ENCODE peak calls at places on chromosomes 1 and 21, in five cellular contexts. L is T-cell, K is Daoy, W is hypothalamus, V is EH. S is an unnamed sample.

GRCh38 chr1:115710859-115711624 is 57.5 kb downstream of the CASQ2 start:
- DNase-seq in L (no peak), K (no peak), W (no peak), V (peak), S (no peak)

GRCh38 chr1:234781241-234782056 is 171.5 kb upstream of the IRF2BP2 start:
- DNase-seq in L (no peak), K (no peak), W (no peak), V (peak), S (no peak)

GRCh38 chr1:222167111-222167510 is 380.8 kb downstream of the HHIPL2 start:
- DNase-seq in L (no peak), K (peak), W (no peak), V (peak), S (peak)

GRCh38 chr1:111227875-111228747 is 598 bp downstream of the CHI3L2 start:
- DNase-seq in L (no peak), K (peak), W (no peak), V (peak), S (peak)

GRCh38 chr1:170481000-170481399 is 51.0 kb upstream of the GORAB start:
- DNase-seq in L (no peak), K (no peak), W (no peak), V (no peak), S (no peak)

GRCh38 chr1:160032165-160032827 is 506 bp upstream of the PIGM start:
- DNase-seq in L (no peak), K (peak), W (no peak), V (peak), S (no peak)

GRCh38 chr1:11364170-11364569 is 91.2 kb downstream of the UBIAD1 start:
- DNase-seq in L (no peak), K (no peak), W (no peak), V (no peak), S (no peak)

GRCh38 chr1:12057382-12057781 is 5.7 kb upstream of the TNFRSF8 start:
- DNase-seq in L (no peak), K (peak), W (no peak), V (no peak), S (no peak)

GRCh38 chr1:223738465-223739365 is 26.4 kb downstream of the CAPN2 start:
- DNase-seq in L (no peak), K (no peak), W (no peak), V (peak), S (no peak)

GRCh38 chr1:232260861-232261260 is 369.1 kb downstream of the SIPA1L2 start:
- DNase-seq in L (no peak), K (no peak), W (no peak), V (no peak), S (no peak)

GRCh38 chr1:18066576-18066975 is 41.0 kb upstream of the IGSF21 start:
- DNase-seq in L (no peak), K (peak), W (no peak), V (no peak), S (no peak)

GRCh38 chr1:222334026-222334680 is 213.8 kb downstream of the HHIPL2 start:
- DNase-seq in L (no peak), K (peak), W (no peak), V (peak), S (peak)

GRCh38 chr1:21468597-21468996 is 28.7 kb downstream of the NBPF3 start:
- DNase-seq in L (peak), K (peak), W (no peak), V (peak), S (no peak)

GRCh38 chr1:218242171-218242570 is 42.9 kb upstream of the RRP15 start:
- DNase-seq in L (no peak), K (peak), W (no peak), V (no peak), S (peak)

GRCh38 chr1:64080947-64081562 is 122.4 kb upstream of the UBE2U start:
- DNase-seq in L (no peak), K (peak), W (no peak), V (peak), S (no peak)

GRCh38 chr21:32468567-32469175 is 56.2 kb downstream of the EVA1C start:
- DNase-seq in L (no peak), K (no peak), W (no peak), V (no peak), S (no peak)

GRCh38 chr1:58412071-58412580 is 134.4 kb downstream of the OMA1 start:
- DNase-seq in L (no peak), K (peak), W (no peak), V (peak), S (peak)

GRCh38 chr1:15008783-15009709 is 144.5 kb upstream of the TMEM51 start:
- DNase-seq in L (no peak), K (no peak), W (no peak), V (peak), S (peak)

GRCh38 chr1:161081519-161081918 is 7.8 kb downstream of the NECTIN4 start:
- DNase-seq in L (no peak), K (no peak), W (no peak), V (no peak), S (no peak)

GRCh38 chr1:201928266-201928665 is 18.1 kb downstream of the LMOD1 start:
- DNase-seq in L (no peak), K (no peak), W (no peak), V (no peak), S (no peak)

GRCh38 chr21:36478207-36478701 is 1.7 kb downstream of the CLDN14 start:
- DNase-seq in L (no peak), K (peak), W (no peak), V (peak), S (peak)

GRCh38 chr1:212500986-212501385 is 68.3 kb downstream of the NENF start:
- DNase-seq in L (no peak), K (no peak), W (no peak), V (no peak), S (no peak)

GRCh38 chr21:44428281-44428942 is 26.9 kb upstream of the LRRC3 start:
- DNase-seq in L (peak), K (peak), W (no peak), V (no peak), S (no peak)

GRCh38 chr1:218374401-218374848 is 29.3 kb downstream of the TGFB2 start:
- DNase-seq in L (no peak), K (peak), W (no peak), V (peak), S (no peak)

GRCh38 chr1:54984126-54984842 is 3.9 kb downstream of the TMEM61 start:
- DNase-seq in L (no peak), K (no peak), W (no peak), V (no peak), S (no peak)

GRCh38 chr1:179807691-179808485 is 64.8 kb downstream of the FAM163A start:
- DNase-seq in L (no peak), K (peak), W (no peak), V (peak), S (peak)

GRCh38 chr1:117952386-117952785 is 22.8 kb downstream of the WDR3 start:
- DNase-seq in L (no peak), K (no peak), W (no peak), V (no peak), S (no peak)

GRCh38 chr1:147625274-147625986 is 44.9 kb downstream of the ACP6 start:
- DNase-seq in L (no peak), K (no peak), W (no peak), V (no peak), S (no peak)

GRCh38 chr1:28297826-28298225 is 31.0 kb upstream of the MED18 start:
- DNase-seq in L (no peak), K (no peak), W (no peak), V (no peak), S (no peak)

GRCh38 chr1:91783423-91784162 is 102.4 kb downstream of the TGFBR3 start:
- DNase-seq in L (no peak), K (no peak), W (no peak), V (peak), S (peak)

GRCh38 chr1:228037401-228038386 is 30.9 kb downstream of the WNT3A start:
- DNase-seq in L (no peak), K (peak), W (no peak), V (no peak), S (no peak)

GRCh38 chr1:7613106-7613850 is 157.8 kb upstream of the VAMP3 start:
- DNase-seq in L (no peak), K (no peak), W (no peak), V (no peak), S (no peak)

GRCh38 chr1:96340688-96341087 is 380.9 kb upstream of the PTBP2 start:
- DNase-seq in L (no peak), K (no peak), W (no peak), V (no peak), S (no peak)

GRCh38 chr1:210792703-210793102 is 341.2 kb downstream of the KCNH1 start:
- DNase-seq in L (no peak), K (peak), W (no peak), V (peak), S (peak)

GRCh38 chr1:103517380-103518047 is 8.0 kb upstream of the RNPC3 start:
- DNase-seq in L (no peak), K (peak), W (no peak), V (peak), S (peak)

S was measured in astrocyte.